ENCODE peak calls at places on chromosomes 3 and 15, in ten cellular contexts. One of them, this sample, is unnamed.

GRCh38 chr3:79521221-79521848 is 246.5 kb downstream of the ROBO1 start:
- DNase-seq in ovary: no peak
- DNase-seq in aorta: no peak
- DNase-seq in hepatocyte: peak; percentile 57
- DNase-seq in fibroblast of lung: peak; percentile 57
- DNase-seq in effector memory CD4-positive, alpha-beta T cell: no peak
- DNase-seq in CD8-positive, alpha-beta memory T cell: no peak
- DNase-seq in dorsolateral prefrontal cortex: no peak
- DNase-seq in body of pancreas: no peak
- DNase-seq in left lung: no peak
- DNase-seq in this sample: no peak

GRCh38 chr15:74889390-74889881 is 406 bp upstream of the MPI start:
- DNase-seq in aorta: peak; percentile 82
- DNase-seq in CD8-positive, alpha-beta memory T cell: no peak
- DNase-seq in dorsolateral prefrontal cortex: peak; percentile 54
- DNase-seq in effector memory CD4-positive, alpha-beta T cell: peak; percentile 6
- DNase-seq in fibroblast of lung: peak; percentile 39
- DNase-seq in hepatocyte: no peak
- DNase-seq in ovary: peak; percentile 50
- DNase-seq in left lung: peak; percentile 55
- DNase-seq in body of pancreas: peak; percentile 40
- DNase-seq in this sample: no peak

GRCh38 chr3:198107840-198108734 is 148.1 kb downstream of the LMLN start:
- DNase-seq in aorta: no peak
- DNase-seq in body of pancreas: peak; percentile 22
- DNase-seq in CD8-positive, alpha-beta memory T cell: no peak
- DNase-seq in hepatocyte: no peak
- DNase-seq in dorsolateral prefrontal cortex: no peak
- DNase-seq in effector memory CD4-positive, alpha-beta T cell: no peak
- DNase-seq in fibroblast of lung: peak; percentile 6
- DNase-seq in left lung: no peak
- DNase-seq in ovary: no peak
- DNase-seq in this sample: no peak

GRCh38 chr3:49493901-49494300 is 23.8 kb downstream of the DAG1 start:
- DNase-seq in aorta: no peak
- DNase-seq in dorsolateral prefrontal cortex: no peak
- DNase-seq in hepatocyte: no peak
- DNase-seq in left lung: no peak
- DNase-seq in CD8-positive, alpha-beta memory T cell: no peak
- DNase-seq in effector memory CD4-positive, alpha-beta T cell: no peak
- DNase-seq in body of pancreas: no peak
- DNase-seq in fibroblast of lung: no peak
- DNase-seq in ovary: no peak
- DNase-seq in this sample: no peak

GRCh38 chr3:113571360-113571759 is 39.0 kb downstream of the SIDT1 start:
- DNase-seq in hepatocyte: no peak
- DNase-seq in effector memory CD4-positive, alpha-beta T cell: no peak
- DNase-seq in left lung: no peak
- DNase-seq in body of pancreas: no peak
- DNase-seq in ovary: no peak
- DNase-seq in fibroblast of lung: no peak
- DNase-seq in CD8-positive, alpha-beta memory T cell: no peak
- DNase-seq in dorsolateral prefrontal cortex: no peak
- DNase-seq in aorta: no peak
- DNase-seq in this sample: no peak

GRCh38 chr3:47096955-47097354 is 67.0 kb downstream of the SETD2 start:
- DNase-seq in CD8-positive, alpha-beta memory T cell: no peak
- DNase-seq in aorta: no peak
- DNase-seq in body of pancreas: no peak
- DNase-seq in hepatocyte: no peak
- DNase-seq in fibroblast of lung: peak; percentile 37
- DNase-seq in dorsolateral prefrontal cortex: no peak
- DNase-seq in effector memory CD4-positive, alpha-beta T cell: no peak
- DNase-seq in left lung: no peak
- DNase-seq in ovary: no peak
- DNase-seq in this sample: no peak

GRCh38 chr3:154779571-154779970 is 300.5 kb upstream of the MME start:
- DNase-seq in ovary: no peak
- DNase-seq in dorsolateral prefrontal cortex: no peak
- DNase-seq in body of pancreas: no peak
- DNase-seq in left lung: no peak
- DNase-seq in hepatocyte: no peak
- DNase-seq in CD8-positive, alpha-beta memory T cell: no peak
- DNase-seq in fibroblast of lung: peak; percentile 98
- DNase-seq in aorta: no peak
- DNase-seq in effector memory CD4-positive, alpha-beta T cell: no peak
- DNase-seq in this sample: no peak

GRCh38 chr3:146125946-146126345 is 35.0 kb downstream of the PLOD2 start:
- DNase-seq in ovary: no peak
- DNase-seq in aorta: no peak
- DNase-seq in CD8-positive, alpha-beta memory T cell: no peak
- DNase-seq in hepatocyte: peak; percentile 32
- DNase-seq in left lung: no peak
- DNase-seq in dorsolateral prefrontal cortex: no peak
- DNase-seq in effector memory CD4-positive, alpha-beta T cell: no peak
- DNase-seq in body of pancreas: no peak
- DNase-seq in fibroblast of lung: peak; percentile 98
- DNase-seq in this sample: no peak

GRCh38 chr3:156675744-156676466 is 1.5 kb downstream of the TIPARP start:
- DNase-seq in body of pancreas: peak; percentile 39
- DNase-seq in CD8-positive, alpha-beta memory T cell: peak; percentile 42
- DNase-seq in dorsolateral prefrontal cortex: no peak
- DNase-seq in effector memory CD4-positive, alpha-beta T cell: peak; percentile 36
- DNase-seq in aorta: peak; percentile 77
- DNase-seq in fibroblast of lung: peak; percentile 94
- DNase-seq in left lung: peak; percentile 35
- DNase-seq in hepatocyte: peak; percentile 79
- DNase-seq in ovary: peak; percentile 39
- DNase-seq in this sample: no peak

GRCh38 chr15:41482070-41482469 is 11.6 kb upstream of the ITPKA start:
- DNase-seq in ovary: no peak
- DNase-seq in CD8-positive, alpha-beta memory T cell: no peak
- DNase-seq in body of pancreas: no peak
- DNase-seq in dorsolateral prefrontal cortex: no peak
- DNase-seq in fibroblast of lung: no peak
- DNase-seq in aorta: no peak
- DNase-seq in left lung: no peak
- DNase-seq in hepatocyte: no peak
- DNase-seq in effector memory CD4-positive, alpha-beta T cell: no peak
- DNase-seq in this sample: no peak

GRCh38 chr15:70762469-70763119 is 764 bp downstream of the UACA start:
- DNase-seq in fibroblast of lung: peak; percentile 86
- DNase-seq in hepatocyte: peak; percentile 67
- DNase-seq in dorsolateral prefrontal cortex: no peak
- DNase-seq in CD8-positive, alpha-beta memory T cell: no peak
- DNase-seq in body of pancreas: peak; percentile 64
- DNase-seq in effector memory CD4-positive, alpha-beta T cell: no peak
- DNase-seq in left lung: no peak
- DNase-seq in ovary: peak; percentile 35
- DNase-seq in aorta: peak; percentile 81
- DNase-seq in this sample: peak; percentile 2

GRCh38 chr15:59138243-59138642 is 33.3 kb downstream of the CCNB2 start:
- DNase-seq in left lung: no peak
- DNase-seq in hepatocyte: peak; percentile 48
- DNase-seq in CD8-positive, alpha-beta memory T cell: peak; percentile 31
- DNase-seq in fibroblast of lung: peak; percentile 29
- DNase-seq in dorsolateral prefrontal cortex: no peak
- DNase-seq in body of pancreas: peak; percentile 59
- DNase-seq in ovary: no peak
- DNase-seq in effector memory CD4-positive, alpha-beta T cell: peak; percentile 27
- DNase-seq in aorta: no peak
- DNase-seq in this sample: no peak

GRCh38 chr3:130834476-130834875 is 59.4 kb upstream of the ATP2C1 start:
- DNase-seq in effector memory CD4-positive, alpha-beta T cell: no peak
- DNase-seq in left lung: no peak
- DNase-seq in CD8-positive, alpha-beta memory T cell: no peak
- DNase-seq in fibroblast of lung: no peak
- DNase-seq in ovary: no peak
- DNase-seq in aorta: no peak
- DNase-seq in body of pancreas: no peak
- DNase-seq in hepatocyte: peak; percentile 12
- DNase-seq in dorsolateral prefrontal cortex: no peak
- DNase-seq in this sample: no peak
- H3K27ac ChIP-seq in effector memory CD4-positive, alpha-beta T cell: no peak overlapping the region
- H3K27ac ChIP-seq in left lung: no peak overlapping the region
- H3K27ac ChIP-seq in CD8-positive, alpha-beta memory T cell: no peak overlapping the region
- H3K27ac ChIP-seq in fibroblast of lung: no peak overlapping the region
- H3K27ac ChIP-seq in ovary: no peak overlapping the region
- H3K27ac ChIP-seq in aorta: no peak overlapping the region
- H3K27ac ChIP-seq in body of pancreas: no peak overlapping the region
- H3K27ac ChIP-seq in hepatocyte: peak overlapping the region; percentile 52
- H3K27ac ChIP-seq in dorsolateral prefrontal cortex: no peak overlapping the region
- H3K27ac ChIP-seq in this sample: no peak overlapping the region

DNA sequence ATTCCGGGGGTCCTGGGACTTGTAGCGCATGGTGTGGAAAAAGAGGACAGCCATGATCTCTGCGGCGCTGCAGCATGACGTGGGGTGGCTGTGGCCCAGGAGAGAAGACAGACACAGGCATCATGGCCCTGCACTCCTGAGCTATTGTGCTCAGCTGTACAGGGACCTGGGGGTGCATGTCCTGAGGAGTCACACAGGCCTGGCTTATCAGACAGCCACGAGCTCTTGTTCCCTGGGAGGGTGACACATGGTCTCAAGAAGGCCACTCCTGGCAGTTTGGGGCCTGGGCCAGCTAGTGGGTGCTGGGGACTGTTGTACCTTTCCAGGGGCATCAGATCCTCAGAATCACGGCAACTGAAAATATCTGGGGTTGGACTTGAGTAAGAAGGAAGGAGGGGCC is 13.7 kb downstream of the TKT start:
- DNase-seq in hepatocyte: no peak
- DNase-seq in body of pancreas: peak; percentile 84
- DNase-seq in CD8-positive, alpha-beta memory T cell: no peak
- DNase-seq in ovary: no peak
- DNase-seq in fibroblast of lung: no peak
- DNase-seq in dorsolateral prefrontal cortex: no peak
- DNase-seq in aorta: no peak
- DNase-seq in left lung: peak; percentile 66
- DNase-seq in effector memory CD4-positive, alpha-beta T cell: no peak
- DNase-seq in this sample: no peak
- H3K27ac ChIP-seq in hepatocyte: no peak overlapping the region
- H3K27ac ChIP-seq in body of pancreas: peak overlapping the region; percentile 55
- H3K27ac ChIP-seq in CD8-positive, alpha-beta memory T cell: no peak overlapping the region
- H3K27ac ChIP-seq in ovary: no peak overlapping the region
- H3K27ac ChIP-seq in fibroblast of lung: peak overlapping the region; percentile 3
- H3K27ac ChIP-seq in dorsolateral prefrontal cortex: no peak overlapping the region
- H3K27ac ChIP-seq in aorta: no peak overlapping the region
- H3K27ac ChIP-seq in left lung: peak overlapping the region; percentile 77
- H3K27ac ChIP-seq in effector memory CD4-positive, alpha-beta T cell: no peak overlapping the region
- H3K27ac ChIP-seq in this sample: no peak overlapping the region

GRCh38 chr15:38620108-38620507 is 55.5 kb upstream of the RASGRP1 start:
- DNase-seq in CD8-positive, alpha-beta memory T cell: no peak
- DNase-seq in hepatocyte: no peak
- DNase-seq in aorta: no peak
- DNase-seq in ovary: no peak
- DNase-seq in body of pancreas: no peak
- DNase-seq in left lung: no peak
- DNase-seq in fibroblast of lung: no peak
- DNase-seq in dorsolateral prefrontal cortex: no peak
- DNase-seq in effector memory CD4-positive, alpha-beta T cell: no peak
- DNase-seq in this sample: no peak

GRCh38 chr15:38622317-38622716 is 57.7 kb upstream of the RASGRP1 start:
- DNase-seq in ovary: no peak
- DNase-seq in dorsolateral prefrontal cortex: no peak
- DNase-seq in CD8-positive, alpha-beta memory T cell: no peak
- DNase-seq in left lung: no peak
- DNase-seq in aorta: no peak
- DNase-seq in hepatocyte: no peak
- DNase-seq in effector memory CD4-positive, alpha-beta T cell: no peak
- DNase-seq in fibroblast of lung: no peak
- DNase-seq in body of pancreas: no peak
- DNase-seq in this sample: no peak

GRCh38 chr15:38622908-38623307 is 58.3 kb upstream of the RASGRP1 start:
- DNase-seq in left lung: no peak
- DNase-seq in fibroblast of lung: no peak
- DNase-seq in effector memory CD4-positive, alpha-beta T cell: no peak
- DNase-seq in hepatocyte: no peak
- DNase-seq in CD8-positive, alpha-beta memory T cell: no peak
- DNase-seq in aorta: no peak
- DNase-seq in ovary: no peak
- DNase-seq in dorsolateral prefrontal cortex: no peak
- DNase-seq in body of pancreas: no peak
- DNase-seq in this sample: no peak

GRCh38 chr15:38618242-38618925 is 53.8 kb upstream of the RASGRP1 start:
- DNase-seq in body of pancreas: no peak
- DNase-seq in CD8-positive, alpha-beta memory T cell: no peak
- DNase-seq in effector memory CD4-positive, alpha-beta T cell: no peak
- DNase-seq in aorta: no peak
- DNase-seq in fibroblast of lung: no peak
- DNase-seq in ovary: no peak
- DNase-seq in hepatocyte: no peak
- DNase-seq in left lung: no peak
- DNase-seq in dorsolateral prefrontal cortex: no peak
- DNase-seq in this sample: no peak

DNA sequence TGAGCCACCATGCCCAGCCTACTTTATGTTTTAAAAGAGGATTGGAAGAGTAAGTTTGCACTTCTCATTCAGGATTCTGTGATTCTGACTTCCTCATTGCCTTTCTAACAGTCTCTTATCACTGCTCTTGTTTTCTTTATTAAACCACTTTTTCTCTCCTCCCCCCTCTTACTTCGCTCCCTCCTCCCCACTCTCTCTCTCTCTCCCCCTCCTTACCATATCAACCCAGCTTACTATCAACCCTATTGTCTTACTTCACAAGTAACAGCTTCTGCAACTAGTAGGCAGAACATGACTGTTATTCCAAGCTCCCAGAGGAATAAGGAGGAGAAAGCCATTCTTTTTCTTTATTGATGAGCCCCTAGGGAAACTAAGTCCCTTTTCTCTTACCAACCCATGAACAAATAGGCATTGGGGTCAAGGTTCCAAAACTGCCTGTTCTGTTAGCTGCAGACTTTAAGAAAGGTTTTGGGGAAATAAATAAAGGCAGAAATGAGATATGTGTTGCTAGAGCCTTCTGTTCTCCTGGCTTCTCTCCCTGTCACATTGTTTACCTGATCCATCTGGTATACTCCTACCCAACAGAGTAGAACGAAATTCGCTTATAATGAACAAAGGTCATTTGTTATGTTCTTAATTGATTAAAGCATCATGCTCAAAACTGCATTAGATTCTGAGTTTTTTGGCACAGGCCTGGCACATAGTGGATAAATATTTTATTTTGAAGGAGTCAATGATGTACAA is 56.4 kb upstream of the RASGRP1 start:
- DNase-seq in dorsolateral prefrontal cortex: no peak
- DNase-seq in left lung: no peak
- DNase-seq in CD8-positive, alpha-beta memory T cell: no peak
- DNase-seq in ovary: no peak
- DNase-seq in body of pancreas: no peak
- DNase-seq in fibroblast of lung: no peak
- DNase-seq in aorta: no peak
- DNase-seq in effector memory CD4-positive, alpha-beta T cell: no peak
- DNase-seq in hepatocyte: no peak
- DNase-seq in this sample: no peak
- H3K27ac ChIP-seq in dorsolateral prefrontal cortex: no peak overlapping the region
- H3K27ac ChIP-seq in left lung: peak overlapping the region; percentile 6
- H3K27ac ChIP-seq in CD8-positive, alpha-beta memory T cell: no peak overlapping the region
- H3K27ac ChIP-seq in ovary: no peak overlapping the region
- H3K27ac ChIP-seq in body of pancreas: peak overlapping the region; percentile 48
- H3K27ac ChIP-seq in fibroblast of lung: no peak overlapping the region
- H3K27ac ChIP-seq in aorta: no peak overlapping the region
- H3K27ac ChIP-seq in effector memory CD4-positive, alpha-beta T cell: no peak overlapping the region
- H3K27ac ChIP-seq in hepatocyte: no peak overlapping the region
- H3K27ac ChIP-seq in this sample: no peak overlapping the region

GRCh38 chr3:102163818-102164154 is 271.0 kb upstream of the ZPLD1 start:
- DNase-seq in aorta: no peak
- DNase-seq in effector memory CD4-positive, alpha-beta T cell: no peak
- DNase-seq in body of pancreas: no peak
- DNase-seq in left lung: no peak
- DNase-seq in hepatocyte: no peak
- DNase-seq in fibroblast of lung: no peak
- DNase-seq in CD8-positive, alpha-beta memory T cell: no peak
- DNase-seq in ovary: no peak
- DNase-seq in dorsolateral prefrontal cortex: no peak
- DNase-seq in this sample: no peak
- H3K27ac ChIP-seq in aorta: peak overlapping the region; percentile 3
- H3K27ac ChIP-seq in effector memory CD4-positive, alpha-beta T cell: no peak overlapping the region
- H3K27ac ChIP-seq in body of pancreas: peak overlapping the region; percentile 63
- H3K27ac ChIP-seq in left lung: no peak overlapping the region
- H3K27ac ChIP-seq in hepatocyte: peak overlapping the region; percentile 70
- H3K27ac ChIP-seq in fibroblast of lung: no peak overlapping the region
- H3K27ac ChIP-seq in CD8-positive, alpha-beta memory T cell: no peak overlapping the region
- H3K27ac ChIP-seq in ovary: no peak overlapping the region
- H3K27ac ChIP-seq in dorsolateral prefrontal cortex: no peak overlapping the region
- H3K27ac ChIP-seq in this sample: no peak overlapping the region